ENCODE peak calls at places on chromosomes 2 and 18, in four cellular contexts. D is GM23338, S is transverse colon, H is H1. L is an unnamed sample.

GRCh38 chr18:31511098-31511497 is 13.1 kb downstream of the DSG2 start:
- DNase-seq in S (no peak), H (no peak), D (no peak), L (no peak)

GRCh38 chr2:37802899-37803379 is 122.1 kb upstream of the RMDN2 start:
- DNase-seq in H (no peak), S (no peak), D (no peak), L (no peak)

GRCh38 chr2:150938586-150938985 is 323.1 kb downstream of the RBM43 start:
- DNase-seq in S (no peak), D (no peak), H (no peak), L (no peak)

GRCh38 chr2:190947711-190948251 is 66.2 kb downstream of the STAT1 start:
- DNase-seq in D (peak), H (no peak), S (no peak), L (no peak)

GRCh38 chr2:105866439-105867170 is 121.9 kb downstream of the NCK2 start:
- DNase-seq in S (no peak), H (no peak), D (no peak), L (no peak)

GRCh38 chr18:48802543-48803428 is 148.0 kb downstream of the SMAD7 start:
- DNase-seq in D (no peak), H (no peak), S (peak), L (no peak)

GRCh38 chr2:33375054-33375453 is 101.4 kb upstream of the RASGRP3 start:
- DNase-seq in S (no peak), D (no peak), H (no peak), L (no peak)

GRCh38 chr2:134683561-134684112 is 35.2 kb downstream of the TMEM163 start:
- DNase-seq in S (no peak), D (no peak), H (no peak), L (no peak)

GRCh38 chr2:108560895-108561530 is 26.7 kb downstream of the LIMS1 start:
- DNase-seq in D (no peak), S (no peak), H (no peak), L (no peak)

GRCh38 chr2:37090019-37090477 is 5.7 kb downstream of the GPATCH11 start:
- DNase-seq in S (no peak), D (no peak), H (no peak), L (no peak)

GRCh38 chr2:100940766-100941645 is 61.1 kb upstream of the RPL31 start:
- DNase-seq in D (no peak), H (no peak), S (peak), L (peak)

GRCh38 chr2:136112949-136113766 is 4.8 kb downstream of the CXCR4 start:
- DNase-seq in H (no peak), D (no peak), S (no peak), L (peak)

GRCh38 chr2:60621688-60622429 is 68.4 kb upstream of the BCL11A start:
- DNase-seq in D (no peak), S (no peak), H (no peak), L (no peak)

GRCh38 chr2:179877601-179878364 is 16.4 kb upstream of the ZNF385B start:
- DNase-seq in S (no peak), H (no peak), D (no peak), L (no peak)

GRCh38 chr2:29741132-29741531 is 180.3 kb downstream of the ALK start:
- DNase-seq in S (no peak), H (no peak), D (no peak), L (no peak)

GRCh38 chr18:37566479-37567060 is 972 bp upstream of the CELF4 start:
- DNase-seq in H (no peak), S (no peak), D (peak), L (no peak)

GRCh38 chr2:10331033-10331701 is 28.5 kb downstream of the HPCAL1 start:
- DNase-seq in S (peak), H (no peak), D (peak), L (peak)

GRCh38 chr2:160278889-160279196 is 78.8 kb upstream of the ITGB6 start:
- DNase-seq in S (no peak), H (no peak), D (peak), L (no peak)

GRCh38 chr18:68833756-68834155 is 35.9 kb downstream of the CCDC102B start:
- DNase-seq in D (no peak), S (no peak), H (no peak), L (no peak)

GRCh38 chr2:68901561-68901960 is 30.4 kb upstream of the BMP10 start:
- DNase-seq in D (no peak), H (no peak), S (no peak), L (no peak)

GRCh38 chr18:57107141-57107832 is 39.6 kb upstream of the BOD1L2 start:
- DNase-seq in D (peak), S (no peak), H (no peak), L (no peak)

GRCh38 chr2:71156531-71156930 is 26.1 kb downstream of the MPHOSPH10 start:
- DNase-seq in D (peak), S (no peak), H (no peak), L (no peak)

GRCh38 chr18:48109961-48110493 is 179.6 kb upstream of the SMAD2 start:
- DNase-seq in H (no peak), D (no peak), S (no peak), L (no peak)

GRCh38 chr2:129318581-129319421 is 660.7 kb upstream of the RAB6C start:
- DNase-seq in H (no peak), D (no peak), S (no peak), L (no peak)

GRCh38 chr2:215695876-215696275 is 260.0 kb upstream of the FN1 start:
- DNase-seq in D (no peak), S (no peak), H (no peak), L (no peak)

GRCh38 chr2:192245329-192245728 is 50.6 kb upstream of the TMEFF2 start:
- DNase-seq in S (no peak), H (no peak), D (no peak), L (no peak)

GRCh38 chr18:63319383-63320040 is at the start of gene BCL2:
- DNase-seq in H (no peak), S (peak), D (peak), L (no peak)

GRCh38 chr2:101883860-101884259 is 107.9 kb upstream of the IL1R2 start:
- DNase-seq in H (no peak), D (peak), S (peak), L (no peak)

GRCh38 chr2:197863744-197864143 is 59.4 kb downstream of the PLCL1 start:
- DNase-seq in S (no peak), D (no peak), H (no peak), L (no peak)

GRCh38 chr2:111897924-111898702 is at the start of gene MERTK:
- DNase-seq in H (peak), D (peak), S (peak), L (peak)
- TF ChIP-seq POLR2AphosphoS5 in H (peak), D (peak), S (peak), L (peak)

GRCh38 chr2:119156105-119156890 is 2.3 kb downstream of the C1QL2 start:
- DNase-seq in D (peak), H (no peak), S (no peak), L (peak)
- H3K4me3 ChIP-seq in D (peak), H (peak), S (no peak), L (no peak)

GRCh38 chr18:23910032-23910431 is 104.5 kb upstream of the TTC39C start:
- DNase-seq in S (no peak), H (no peak), D (no peak), L (no peak)

GRCh38 chr18:23906658-23907057 is 107.9 kb upstream of the TTC39C start:
- DNase-seq in H (no peak), D (no peak), S (no peak), L (no peak)

GRCh38 chr18:23916338-23916737 is 98.2 kb upstream of the TTC39C start:
- DNase-seq in D (no peak), H (no peak), S (no peak), L (no peak)

GRCh38 chr18:23908827-23909226 is 105.7 kb upstream of the TTC39C start:
- DNase-seq in S (no peak), D (no peak), H (no peak), L (no peak)

GRCh38 chr18:23912356-23912755 is 102.2 kb upstream of the TTC39C start:
- DNase-seq in S (no peak), H (no peak), D (no peak), L (no peak)
- TF ChIP-seq POLR2AphosphoS5 in S (no peak), H (no peak), D (no peak), L (no peak)

DNA sequence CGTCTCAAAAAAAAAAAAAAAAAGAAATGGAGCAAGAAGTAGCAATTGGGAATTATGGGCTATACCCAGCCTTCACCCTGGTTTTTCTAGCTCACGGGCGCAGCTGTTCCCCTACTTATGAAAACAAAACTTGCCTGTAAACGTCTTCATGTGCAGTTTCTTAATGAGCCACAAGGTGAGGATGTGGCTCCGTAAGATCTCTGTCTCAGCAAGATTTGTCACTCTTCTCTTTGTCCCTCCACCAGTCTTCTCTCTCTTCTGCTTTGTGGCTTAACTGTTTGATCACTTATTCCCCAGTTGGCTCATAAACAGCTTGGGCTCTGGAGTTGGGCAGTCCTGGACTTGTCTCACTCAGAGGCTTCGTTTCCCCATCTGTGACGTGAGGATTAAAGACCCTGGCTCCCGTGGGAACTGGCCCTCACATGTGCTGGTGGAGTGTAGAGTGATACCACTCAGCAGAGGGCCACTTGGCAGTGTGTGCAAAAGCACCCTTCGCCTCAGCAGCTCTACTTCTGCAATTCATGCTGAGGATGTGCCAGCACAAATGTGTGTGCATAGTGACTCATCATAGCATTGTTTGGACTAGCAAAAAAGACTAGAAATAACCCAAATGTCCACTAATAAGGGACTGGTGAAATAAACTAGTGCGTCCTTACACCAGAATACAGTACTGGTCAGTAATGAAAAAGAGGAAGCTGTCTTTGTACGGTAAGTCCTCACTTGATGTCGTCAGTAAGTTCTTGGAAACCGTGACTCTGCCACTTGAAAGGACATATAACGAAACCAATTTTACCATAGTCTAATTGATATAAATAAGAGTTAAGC is 8.7 kb downstream of the CEP68 start:
- DNase-seq in S (peak), H (no peak), D (peak), L (no peak)
- H3K4me3 ChIP-seq in S (no peak), H (no peak), D (no peak), L (no peak)

GRCh38 chr2:586518-587370 is 90.5 kb downstream of the TMEM18 start:
- DNase-seq in H (no peak), S (no peak), D (no peak), L (no peak)

GRCh38 chr2:590214-591175 is 86.7 kb downstream of the TMEM18 start:
- DNase-seq in S (no peak), D (no peak), H (no peak), L (no peak)

GRCh38 chr2:587371-587960 is 89.7 kb downstream of the TMEM18 start:
- DNase-seq in H (no peak), S (no peak), D (no peak), L (no peak)

GRCh38 chr2:588041-588645 is 89.1 kb downstream of the TMEM18 start:
- DNase-seq in H (no peak), S (no peak), D (no peak), L (no peak)

GRCh38 chr2:589551-589950 is 87.7 kb downstream of the TMEM18 start:
- DNase-seq in D (peak), H (no peak), S (no peak), L (no peak)
- TF ChIP-seq POLR2AphosphoS5 in D (no peak), H (no peak), S (no peak), L (no peak)

GRCh38 chr2:44940612-44941464 is 664 bp upstream of the SIX3 start:
- DNase-seq in H (no peak), S (no peak), D (no peak), L (no peak)
- H3K4me3 ChIP-seq in H (peak), S (no peak), D (peak), L (no peak)